ENCODE peak calls at places on chromosomes 7 and 10, in four cellular contexts. J, G, F and A are unnamed samples.

GRCh38 chr10:32210306-32211045 is 136.5 kb downstream of the EPC1 start:
- DNase-seq in F (peak; percentile 32), J (peak; percentile 50), G (no peak), A (peak; percentile 74)

GRCh38 chr7:106715730-106716129 is 54.8 kb upstream of the CCDC71L start:
- DNase-seq in G (no peak), J (no peak), F (no peak), A (no peak)

GRCh38 chr7:70040971-70041766 is 442.9 kb downstream of the AUTS2 start:
- DNase-seq in F (no peak), J (peak; percentile 48), G (no peak), A (no peak)

GRCh38 chr7:90625562-90625961 is 29.4 kb downstream of the CDK14 start:
- DNase-seq in G (no peak), J (peak; percentile 47), F (no peak), A (no peak)

GRCh38 chr7:119197872-119198527 is 973.5 kb downstream of the ANKRD7 start:
- DNase-seq in J (peak; percentile 53), G (no peak), F (peak; percentile 24), A (no peak)

GRCh38 chr7:151789380-151789947 is 87.5 kb downstream of the PRKAG2 start:
- DNase-seq in J (no peak), G (no peak), F (no peak), A (no peak)

GRCh38 chr10:96767611-96768010 is 47.3 kb upstream of the PIK3AP1 start:
- DNase-seq in F (no peak), J (no peak), G (no peak), A (no peak)

GRCh38 chr7:4825081-4825480 is 36.7 kb downstream of the PAPOLB start:
- DNase-seq in G (no peak), F (no peak), J (no peak), A (no peak)

GRCh38 chr7:1028775-1029636 is 15.3 kb upstream of the GPR146 start:
- DNase-seq in J (peak; percentile 94), G (peak; percentile 73), F (peak; percentile 83), A (peak; percentile 92)

GRCh38 chr10:13316635-13317311 is 16.9 kb upstream of the PHYH start:
- DNase-seq in G (no peak), F (no peak), J (no peak), A (no peak)

GRCh38 chr10:89217057-89217990 is 10.2 kb upstream of the CH25H start:
- DNase-seq in G (no peak), J (peak; percentile 76), F (peak; percentile 42), A (no peak)

GRCh38 chr10:43411536-43411935 is 2.5 kb upstream of the HNRNPF start:
- DNase-seq in J (no peak), F (no peak), G (no peak), A (no peak)

GRCh38 chr10:95467162-95467599 is 94.0 kb downstream of the SORBS1 start:
- DNase-seq in F (no peak), J (peak; percentile 63), G (no peak), A (no peak)

GRCh38 chr7:33952824-33953223 is 47.5 kb downstream of the BMPER start:
- DNase-seq in J (no peak), F (no peak), G (no peak), A (no peak)

GRCh38 chr10:53786236-53786635 is 1013.7 kb upstream of the MBL2 start:
- DNase-seq in F (no peak), J (no peak), G (no peak), A (no peak)

GRCh38 chr7:101108330-101108857 is 18.5 kb upstream of the SERPINE1 start:
- DNase-seq in F (peak; percentile 73), G (no peak), J (no peak), A (no peak)

GRCh38 chr7:98569606-98570337 is 47.3 kb upstream of the NPTX2 start:
- DNase-seq in J (no peak), F (no peak), G (no peak), A (no peak)

GRCh38 chr10:123154943-123155505 is 822 bp downstream of the BUB3 start:
- DNase-seq in J (peak; percentile 58), F (no peak), G (no peak), A (no peak)

GRCh38 chr7:50782376-50783208 is at the start of gene GRB10:
- DNase-seq in F (no peak), G (no peak), J (peak; percentile 33), A (no peak)

GRCh38 chr10:61978965-61979364 is 77.5 kb downstream of the ARID5B start:
- DNase-seq in F (no peak), J (no peak), G (no peak), A (no peak)
- TF ChIP-seq CTCF in F (peak; percentile 17), J (peak; percentile 3), G (peak; percentile 8), A (no peak)

GRCh38 chr7:45972629-45973312 is 51.7 kb upstream of the IGFBP3 start:
- DNase-seq in F (peak; percentile 6), J (no peak), G (no peak), A (no peak)
- TF ChIP-seq CTCF in F (no peak), J (no peak), G (no peak), A (no peak)

DNA sequence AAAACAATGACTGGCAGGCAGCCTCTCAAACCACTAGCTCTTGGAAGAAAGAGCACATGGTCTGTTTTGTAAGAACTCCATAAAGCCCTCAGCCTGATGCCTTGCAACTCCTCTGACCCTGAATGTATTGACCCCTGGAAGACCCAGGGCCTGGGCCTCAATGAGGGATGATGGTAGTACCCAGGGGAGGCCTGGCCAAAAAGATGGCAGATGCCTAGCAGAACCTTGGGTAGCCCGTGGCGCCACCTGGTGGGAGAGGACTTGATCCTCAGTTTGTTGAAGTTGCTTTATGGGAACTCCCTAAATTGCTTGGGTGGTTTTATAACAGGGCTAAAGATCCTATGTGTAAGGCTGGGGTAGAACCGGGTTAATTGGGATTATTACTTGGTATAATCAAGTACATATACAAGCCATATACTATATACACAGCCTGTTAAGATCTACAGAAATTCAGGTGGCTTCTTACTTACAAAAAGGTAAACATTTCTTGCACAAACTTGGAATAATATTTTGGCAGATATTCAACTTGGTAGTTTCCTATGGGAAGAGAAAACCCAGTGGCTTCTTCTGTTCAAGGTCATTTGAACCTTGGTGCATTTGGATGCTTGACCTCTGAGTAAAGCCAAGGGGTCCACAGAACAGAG is 95.8 kb upstream of the CACUL1 start:
- DNase-seq in F (peak; percentile 58), G (no peak), J (peak; percentile 37), A (no peak)
- TF ChIP-seq CTCF in F (peak; percentile 55), G (peak; percentile 24), J (peak; percentile 70), A (peak; percentile 61)

DNA sequence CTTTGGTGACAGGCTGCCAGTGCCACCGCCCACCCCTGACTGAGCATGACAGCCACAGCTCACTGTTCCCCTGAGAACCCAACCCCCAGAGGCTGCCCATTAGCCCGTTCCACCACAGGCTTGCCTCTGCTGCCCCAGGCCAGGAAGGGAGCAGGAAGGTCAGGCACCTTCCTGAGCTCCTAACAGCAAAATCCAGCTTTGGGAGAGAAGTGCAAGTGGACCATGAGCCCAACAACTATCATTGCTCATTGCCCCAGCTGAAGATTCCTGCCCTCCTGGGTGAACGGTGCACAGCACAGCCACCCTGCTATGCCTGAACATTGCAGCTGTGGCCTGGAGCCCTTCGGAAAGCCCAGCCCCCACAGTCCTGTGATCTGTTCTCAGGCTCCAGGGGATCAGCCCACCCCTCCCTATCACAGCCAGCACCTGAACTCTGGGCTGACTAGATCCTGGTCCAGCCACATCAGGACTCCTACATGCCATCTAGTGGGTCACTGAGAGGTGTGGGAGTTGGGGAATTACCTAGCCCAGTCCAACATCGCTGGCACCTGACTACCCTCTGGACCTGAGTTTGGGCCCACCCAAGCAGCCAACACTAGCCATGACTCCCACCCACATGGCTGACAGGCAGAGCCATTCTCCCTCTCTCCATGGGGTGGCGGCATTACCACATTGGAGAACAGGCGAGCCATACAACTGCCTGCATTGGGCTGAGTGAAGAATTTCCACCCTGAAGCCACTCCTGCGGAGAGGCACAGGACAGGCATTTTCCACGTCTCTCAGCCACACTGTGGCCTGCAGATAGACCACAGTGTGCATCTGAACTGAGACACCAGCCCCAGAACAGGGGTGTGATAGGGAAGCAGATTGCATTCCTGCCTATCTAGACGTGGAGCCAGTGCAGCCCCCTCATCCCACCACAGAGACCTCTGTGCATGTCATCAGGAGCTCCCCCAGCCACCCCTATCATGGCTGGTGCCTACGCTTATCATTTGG is 58.4 kb upstream of the ANTXRL start:
- DNase-seq in F (peak; percentile 78), J (peak; percentile 63), G (peak; percentile 19), A (peak; percentile 89)
- TF ChIP-seq CTCF in F (peak; percentile 86), J (peak; percentile 89), G (peak; percentile 87), A (peak; percentile 94)

DNA sequence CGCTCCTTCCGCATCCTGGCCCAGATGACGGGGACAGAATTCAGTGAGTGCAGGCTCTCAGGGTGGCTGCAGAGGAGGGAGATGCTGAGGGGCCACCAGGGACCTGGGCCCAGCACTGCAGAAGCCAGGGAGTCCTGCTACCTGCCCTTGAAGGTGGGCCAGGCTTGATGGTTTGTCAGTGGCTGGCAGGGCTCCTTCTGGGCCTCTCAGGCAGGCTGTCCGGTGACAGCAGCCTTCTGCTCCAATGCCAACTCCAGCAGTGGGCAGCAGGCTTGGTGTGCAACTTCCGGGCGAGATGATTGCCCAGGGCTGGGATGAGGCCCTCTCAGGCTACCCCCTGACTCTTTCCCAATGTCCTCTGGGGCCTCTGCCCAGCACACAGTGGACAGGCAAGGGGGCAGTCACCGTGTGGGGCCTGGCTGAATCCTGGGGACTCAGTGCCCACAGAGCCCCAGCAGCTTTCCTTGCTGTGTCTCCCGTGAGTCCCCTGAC is 23.8 kb downstream of the LDB3 start:
- DNase-seq in G (no peak), J (no peak), F (no peak), A (no peak)
- TF ChIP-seq CTCF in G (no peak), J (no peak), F (no peak), A (no peak)

GRCh38 chr10:104406715-104407517 is 53.3 kb downstream of the CFAP58 start:
- DNase-seq in G (no peak), J (peak; percentile 71), F (no peak), A (no peak)
- TF ChIP-seq CTCF in G (peak; percentile 67), J (peak; percentile 69), F (peak; percentile 41), A (peak; percentile 48)

GRCh38 chr7:8436965-8437364 is 3.6 kb downstream of the NXPH1 start:
- DNase-seq in J (no peak), F (peak; percentile 69), G (no peak), A (no peak)
- TF ChIP-seq CTCF in J (peak; percentile 70), F (peak; percentile 85), G (no peak), A (peak; percentile 48)

GRCh38 chr7:142385528-142386340 is 127.9 kb upstream of the PRSS58 start:
- DNase-seq in G (no peak), F (peak; percentile 47), J (peak; percentile 70), A (no peak)

GRCh38 chr7:142389544-142389943 is 131.7 kb upstream of the PRSS58 start:
- DNase-seq in F (no peak), J (no peak), G (no peak), A (no peak)

DNA sequence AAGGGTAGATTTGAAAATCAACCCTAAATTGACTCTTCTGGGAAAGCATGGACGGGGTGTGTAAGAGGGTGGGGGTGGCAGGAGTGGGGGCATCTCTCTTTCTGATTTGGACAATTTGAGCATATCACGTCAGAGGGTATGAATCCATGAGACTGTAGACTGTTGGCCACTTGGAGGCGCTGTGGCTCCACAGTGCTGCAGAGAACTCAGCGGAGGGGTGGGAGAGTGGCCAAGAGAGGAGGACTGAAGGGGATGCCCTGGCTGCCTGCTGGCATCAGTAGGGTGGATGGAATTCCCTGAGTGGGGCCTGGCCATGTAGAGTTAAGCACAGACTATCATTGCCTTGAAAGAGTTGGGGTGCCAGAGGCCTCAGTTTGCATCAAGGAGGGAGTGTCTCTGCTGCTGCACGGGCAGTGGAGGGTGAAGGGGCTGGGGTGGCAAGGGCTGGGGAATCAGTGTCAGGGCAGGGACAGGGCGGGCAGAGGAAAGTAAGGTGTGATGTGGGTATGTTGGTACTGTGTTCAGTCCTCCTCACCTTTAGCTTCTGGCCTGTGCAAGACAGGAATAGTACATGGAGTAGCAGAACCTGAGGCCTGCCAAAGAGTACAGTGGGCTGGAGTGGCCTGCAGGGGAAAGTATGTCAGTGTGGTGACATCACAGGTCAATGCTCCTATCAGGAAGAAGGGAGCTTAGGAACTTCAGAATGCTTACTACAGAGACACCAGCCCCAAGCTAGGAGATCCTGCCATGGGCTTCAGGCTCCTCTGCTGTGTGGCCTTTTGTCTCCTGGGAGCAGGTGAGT is 133.5 kb upstream of the PRSS58 start:
- DNase-seq in J (no peak), G (no peak), F (peak; percentile 24), A (no peak)
- TF ChIP-seq CTCF in J (peak; percentile 49), G (no peak), F (peak; percentile 23), A (peak; percentile 40)